ENCODE peak calls at places on chromosome 7, in six cellular contexts. One of them, this sample, is unnamed.

GRCh38 chr7:3243256-3243655 is 57.8 kb upstream of the SDK1 start:
- DNase-seq in naive thymus-derived CD4-positive, alpha-beta T cell: no peak
- DNase-seq in breast epithelium: no peak
- DNase-seq in MM.1S: no peak
- DNase-seq in prostate gland: no peak
- DNase-seq in hepatocyte: no peak
- DNase-seq in this sample: no peak

GRCh38 chr7:135715673-135716072 is 12.3 kb downstream of the SLC13A4 start:
- DNase-seq in naive thymus-derived CD4-positive, alpha-beta T cell: no peak
- DNase-seq in breast epithelium: no peak
- DNase-seq in MM.1S: no peak
- DNase-seq in prostate gland: no peak
- DNase-seq in hepatocyte: no peak
- DNase-seq in this sample: no peak

GRCh38 chr7:72286486-72286885 is 125.7 kb downstream of the CALN1 start:
- DNase-seq in naive thymus-derived CD4-positive, alpha-beta T cell: no peak
- DNase-seq in breast epithelium: no peak
- DNase-seq in MM.1S: no peak
- DNase-seq in prostate gland: no peak
- DNase-seq in hepatocyte: no peak
- DNase-seq in this sample: no peak

GRCh38 chr7:6209340-6209739 is 63.1 kb downstream of the CYTH3 start:
- DNase-seq in naive thymus-derived CD4-positive, alpha-beta T cell: no peak
- DNase-seq in breast epithelium: no peak
- DNase-seq in MM.1S: no peak
- DNase-seq in prostate gland: no peak
- DNase-seq in hepatocyte: no peak
- DNase-seq in this sample: no peak

GRCh38 chr7:137934941-137935848 is 66.7 kb downstream of the CREB3L2 start:
- DNase-seq in naive thymus-derived CD4-positive, alpha-beta T cell: no peak
- DNase-seq in breast epithelium: no peak
- DNase-seq in MM.1S: peak
- DNase-seq in prostate gland: no peak
- DNase-seq in hepatocyte: no peak
- DNase-seq in this sample: peak

GRCh38 chr7:69656890-69657289 is 58.6 kb downstream of the AUTS2 start:
- DNase-seq in naive thymus-derived CD4-positive, alpha-beta T cell: no peak
- DNase-seq in breast epithelium: peak
- DNase-seq in MM.1S: no peak
- DNase-seq in prostate gland: no peak
- DNase-seq in hepatocyte: no peak
- DNase-seq in this sample: no peak

GRCh38 chr7:137930616-137931015 is 71.3 kb downstream of the CREB3L2 start:
- DNase-seq in naive thymus-derived CD4-positive, alpha-beta T cell: no peak
- DNase-seq in breast epithelium: no peak
- DNase-seq in MM.1S: no peak
- DNase-seq in prostate gland: no peak
- DNase-seq in hepatocyte: no peak
- DNase-seq in this sample: no peak

GRCh38 chr7:28419717-28420116 is 7.4 kb downstream of the CREB5 start:
- DNase-seq in naive thymus-derived CD4-positive, alpha-beta T cell: no peak
- DNase-seq in breast epithelium: no peak
- DNase-seq in MM.1S: no peak
- DNase-seq in prostate gland: no peak
- DNase-seq in hepatocyte: no peak
- DNase-seq in this sample: no peak

GRCh38 chr7:8823486-8823885 is 390.1 kb downstream of the NXPH1 start:
- DNase-seq in naive thymus-derived CD4-positive, alpha-beta T cell: no peak
- DNase-seq in breast epithelium: no peak
- DNase-seq in MM.1S: no peak
- DNase-seq in prostate gland: no peak
- DNase-seq in hepatocyte: no peak
- DNase-seq in this sample: no peak

GRCh38 chr7:28759373-28760013 is 198.6 kb downstream of the TRIL start:
- DNase-seq in naive thymus-derived CD4-positive, alpha-beta T cell: no peak
- DNase-seq in breast epithelium: no peak
- DNase-seq in MM.1S: no peak
- DNase-seq in prostate gland: no peak
- DNase-seq in hepatocyte: no peak
- DNase-seq in this sample: no peak

GRCh38 chr7:27642271-27642670 is 20.4 kb downstream of the HIBADH start:
- DNase-seq in naive thymus-derived CD4-positive, alpha-beta T cell: no peak
- DNase-seq in breast epithelium: no peak
- DNase-seq in MM.1S: no peak
- DNase-seq in prostate gland: no peak
- DNase-seq in hepatocyte: no peak
- DNase-seq in this sample: no peak

GRCh38 chr7:3955751-3956696 is 655.0 kb downstream of the SDK1 start:
- DNase-seq in naive thymus-derived CD4-positive, alpha-beta T cell: no peak
- DNase-seq in breast epithelium: no peak
- DNase-seq in MM.1S: no peak
- DNase-seq in prostate gland: peak
- DNase-seq in hepatocyte: peak
- DNase-seq in this sample: no peak

GRCh38 chr7:69196593-69196992 is 401.7 kb upstream of the AUTS2 start:
- DNase-seq in naive thymus-derived CD4-positive, alpha-beta T cell: no peak
- DNase-seq in breast epithelium: no peak
- DNase-seq in MM.1S: no peak
- DNase-seq in prostate gland: no peak
- DNase-seq in hepatocyte: no peak
- DNase-seq in this sample: no peak

GRCh38 chr7:149220534-149220933 is 18.9 kb upstream of the ZNF212 start:
- DNase-seq in naive thymus-derived CD4-positive, alpha-beta T cell: no peak
- DNase-seq in breast epithelium: no peak
- DNase-seq in MM.1S: no peak
- DNase-seq in prostate gland: no peak
- DNase-seq in hepatocyte: no peak
- DNase-seq in this sample: no peak

GRCh38 chr7:7265057-7265456 is 82.7 kb downstream of the C1GALT1 start:
- DNase-seq in naive thymus-derived CD4-positive, alpha-beta T cell: no peak
- DNase-seq in breast epithelium: no peak
- DNase-seq in MM.1S: no peak
- DNase-seq in prostate gland: no peak
- DNase-seq in hepatocyte: no peak
- DNase-seq in this sample: no peak

GRCh38 chr7:148262721-148263229 is 327.8 kb upstream of the C7orf33 start:
- DNase-seq in naive thymus-derived CD4-positive, alpha-beta T cell: peak
- DNase-seq in breast epithelium: peak
- DNase-seq in MM.1S: peak
- DNase-seq in prostate gland: peak
- DNase-seq in hepatocyte: peak
- DNase-seq in this sample: peak

GRCh38 chr7:128020161-128020560 is 11.1 kb downstream of the LRRC4 start:
- DNase-seq in naive thymus-derived CD4-positive, alpha-beta T cell: no peak
- DNase-seq in breast epithelium: no peak
- DNase-seq in MM.1S: no peak
- DNase-seq in prostate gland: no peak
- DNase-seq in hepatocyte: no peak
- DNase-seq in this sample: peak

GRCh38 chr7:81004098-81004497 is 85.2 kb upstream of the SEMA3C start:
- DNase-seq in naive thymus-derived CD4-positive, alpha-beta T cell: no peak
- DNase-seq in breast epithelium: no peak
- DNase-seq in MM.1S: no peak
- DNase-seq in prostate gland: no peak
- DNase-seq in hepatocyte: no peak
- DNase-seq in this sample: no peak

GRCh38 chr7:31192996-31193395 is 140.9 kb downstream of the ADCYAP1R1 start:
- DNase-seq in naive thymus-derived CD4-positive, alpha-beta T cell: no peak
- DNase-seq in breast epithelium: peak
- DNase-seq in MM.1S: no peak
- DNase-seq in prostate gland: peak
- DNase-seq in hepatocyte: peak
- DNase-seq in this sample: no peak

GRCh38 chr7:98163269-98163668 is 48.0 kb upstream of the BHLHA15 start:
- DNase-seq in naive thymus-derived CD4-positive, alpha-beta T cell: no peak
- DNase-seq in breast epithelium: no peak
- DNase-seq in MM.1S: no peak
- DNase-seq in prostate gland: no peak
- DNase-seq in hepatocyte: no peak
- DNase-seq in this sample: no peak

GRCh38 chr7:157528785-157529341 is 192.1 kb downstream of the DNAJB6 start:
- DNase-seq in naive thymus-derived CD4-positive, alpha-beta T cell: no peak
- DNase-seq in breast epithelium: peak
- DNase-seq in MM.1S: no peak
- DNase-seq in prostate gland: no peak
- DNase-seq in hepatocyte: no peak
- DNase-seq in this sample: no peak

GRCh38 chr7:122340427-122340826 is 35.9 kb upstream of the FEZF1 start:
- DNase-seq in naive thymus-derived CD4-positive, alpha-beta T cell: no peak
- DNase-seq in breast epithelium: no peak
- DNase-seq in MM.1S: peak
- DNase-seq in prostate gland: no peak
- DNase-seq in hepatocyte: no peak
- DNase-seq in this sample: no peak

GRCh38 chr7:1520574-1521234 is 9.8 kb upstream of the MAFK start:
- DNase-seq in naive thymus-derived CD4-positive, alpha-beta T cell: no peak
- DNase-seq in breast epithelium: no peak
- DNase-seq in MM.1S: no peak
- DNase-seq in prostate gland: no peak
- DNase-seq in hepatocyte: peak
- DNase-seq in this sample: no peak

GRCh38 chr7:158325530-158326381 is 261.9 kb downstream of the PTPRN2 start:
- DNase-seq in naive thymus-derived CD4-positive, alpha-beta T cell: no peak
- DNase-seq in breast epithelium: no peak
- DNase-seq in MM.1S: peak
- DNase-seq in prostate gland: peak
- DNase-seq in hepatocyte: peak
- DNase-seq in this sample: no peak

GRCh38 chr7:16067695-16068094 is 353.6 kb downstream of the CRPPA start:
- DNase-seq in naive thymus-derived CD4-positive, alpha-beta T cell: no peak
- DNase-seq in breast epithelium: no peak
- DNase-seq in MM.1S: no peak
- DNase-seq in prostate gland: no peak
- DNase-seq in hepatocyte: no peak
- DNase-seq in this sample: no peak

GRCh38 chr7:142992427-142992826 is 30.3 kb upstream of the KEL start:
- DNase-seq in naive thymus-derived CD4-positive, alpha-beta T cell: no peak
- DNase-seq in breast epithelium: no peak
- DNase-seq in MM.1S: peak
- DNase-seq in prostate gland: no peak
- DNase-seq in hepatocyte: no peak
- DNase-seq in this sample: no peak

GRCh38 chr7:79452032-79452494 is 1.4 kb downstream of the MAGI2 start:
- DNase-seq in naive thymus-derived CD4-positive, alpha-beta T cell: peak
- DNase-seq in breast epithelium: peak
- DNase-seq in MM.1S: no peak
- DNase-seq in prostate gland: peak
- DNase-seq in hepatocyte: peak
- DNase-seq in this sample: no peak

GRCh38 chr7:57867884-57868701 is 418.1 kb downstream of the ZNF716 start:
- DNase-seq in naive thymus-derived CD4-positive, alpha-beta T cell: no peak
- DNase-seq in breast epithelium: no peak
- DNase-seq in MM.1S: no peak
- DNase-seq in prostate gland: no peak
- DNase-seq in hepatocyte: no peak
- DNase-seq in this sample: no peak

GRCh38 chr7:43112941-43113621 is 634 bp downstream of the HECW1 start:
- DNase-seq in naive thymus-derived CD4-positive, alpha-beta T cell: no peak
- DNase-seq in breast epithelium: no peak
- DNase-seq in MM.1S: no peak
- DNase-seq in prostate gland: peak
- DNase-seq in hepatocyte: peak
- DNase-seq in this sample: no peak

GRCh38 chr7:32500922-32501341 is 5.6 kb downstream of the AVL9 start:
- DNase-seq in naive thymus-derived CD4-positive, alpha-beta T cell: no peak
- DNase-seq in breast epithelium: no peak
- DNase-seq in MM.1S: no peak
- DNase-seq in prostate gland: no peak
- DNase-seq in hepatocyte: no peak
- DNase-seq in this sample: no peak
- H3K27ac ChIP-seq in naive thymus-derived CD4-positive, alpha-beta T cell: no peak
- H3K27ac ChIP-seq in breast epithelium: peak
- H3K27ac ChIP-seq in MM.1S: peak
- H3K27ac ChIP-seq in prostate gland: no peak
- H3K27ac ChIP-seq in hepatocyte: peak
- H3K27ac ChIP-seq in this sample: no peak

DNA sequence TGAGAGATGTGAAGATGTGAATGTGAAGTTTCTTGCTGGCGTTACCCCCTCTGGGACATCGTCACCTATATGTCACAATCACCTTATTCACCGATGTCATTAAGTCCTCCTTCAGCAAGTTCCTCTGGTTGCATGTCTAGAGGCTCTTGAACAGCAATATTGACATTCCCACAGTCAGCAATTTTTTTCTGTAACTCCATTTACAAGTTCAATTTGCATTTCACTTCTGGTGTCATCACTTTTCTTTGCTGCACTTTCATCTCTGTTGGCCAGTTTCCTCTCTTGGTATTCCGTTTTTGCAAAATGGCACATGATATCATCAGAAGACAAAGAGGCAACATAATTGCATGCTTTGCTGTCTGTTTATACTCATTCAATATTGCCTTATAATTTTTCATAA is 69.8 kb downstream of the SRI start:
- DNase-seq in naive thymus-derived CD4-positive, alpha-beta T cell: no peak
- DNase-seq in breast epithelium: no peak
- DNase-seq in MM.1S: no peak
- DNase-seq in prostate gland: no peak
- DNase-seq in hepatocyte: no peak
- DNase-seq in this sample: no peak
- H3K27ac ChIP-seq in naive thymus-derived CD4-positive, alpha-beta T cell: no peak
- H3K27ac ChIP-seq in breast epithelium: no peak
- H3K27ac ChIP-seq in MM.1S: no peak
- H3K27ac ChIP-seq in prostate gland: no peak
- H3K27ac ChIP-seq in hepatocyte: no peak
- H3K27ac ChIP-seq in this sample: no peak

GRCh38 chr7:51706851-51707250 is 390.2 kb upstream of the COBL start:
- DNase-seq in naive thymus-derived CD4-positive, alpha-beta T cell: no peak
- DNase-seq in breast epithelium: no peak
- DNase-seq in MM.1S: no peak
- DNase-seq in prostate gland: no peak
- DNase-seq in hepatocyte: no peak
- DNase-seq in this sample: no peak
- H3K27ac ChIP-seq in naive thymus-derived CD4-positive, alpha-beta T cell: no peak
- H3K27ac ChIP-seq in breast epithelium: no peak
- H3K27ac ChIP-seq in MM.1S: no peak
- H3K27ac ChIP-seq in prostate gland: no peak
- H3K27ac ChIP-seq in hepatocyte: no peak
- H3K27ac ChIP-seq in this sample: no peak

GRCh38 chr7:50142421-50143113 is 49.5 kb upstream of the ZPBP start:
- DNase-seq in naive thymus-derived CD4-positive, alpha-beta T cell: peak
- DNase-seq in breast epithelium: no peak
- DNase-seq in MM.1S: peak
- DNase-seq in prostate gland: no peak
- DNase-seq in hepatocyte: peak
- DNase-seq in this sample: peak

GRCh38 chr7:50149364-50149763 is 56.3 kb upstream of the ZPBP start:
- DNase-seq in naive thymus-derived CD4-positive, alpha-beta T cell: peak
- DNase-seq in breast epithelium: no peak
- DNase-seq in MM.1S: no peak
- DNase-seq in prostate gland: no peak
- DNase-seq in hepatocyte: no peak
- DNase-seq in this sample: peak

GRCh38 chr7:50145801-50146338 is 52.8 kb upstream of the ZPBP start:
- DNase-seq in naive thymus-derived CD4-positive, alpha-beta T cell: no peak
- DNase-seq in breast epithelium: no peak
- DNase-seq in MM.1S: no peak
- DNase-seq in prostate gland: no peak
- DNase-seq in hepatocyte: no peak
- DNase-seq in this sample: peak

GRCh38 chr7:50147952-50148351 is 54.9 kb upstream of the ZPBP start:
- DNase-seq in naive thymus-derived CD4-positive, alpha-beta T cell: peak
- DNase-seq in breast epithelium: no peak
- DNase-seq in MM.1S: no peak
- DNase-seq in prostate gland: no peak
- DNase-seq in hepatocyte: no peak
- DNase-seq in this sample: no peak

GRCh38 chr7:50146692-50147091 is 53.6 kb upstream of the ZPBP start:
- DNase-seq in naive thymus-derived CD4-positive, alpha-beta T cell: no peak
- DNase-seq in breast epithelium: no peak
- DNase-seq in MM.1S: no peak
- DNase-seq in prostate gland: no peak
- DNase-seq in hepatocyte: no peak
- DNase-seq in this sample: peak
- H3K27ac ChIP-seq in naive thymus-derived CD4-positive, alpha-beta T cell: no peak
- H3K27ac ChIP-seq in breast epithelium: no peak
- H3K27ac ChIP-seq in MM.1S: no peak
- H3K27ac ChIP-seq in prostate gland: no peak
- H3K27ac ChIP-seq in hepatocyte: no peak
- H3K27ac ChIP-seq in this sample: peak